ENCODE peak calls at places on chromosomes 2 and 18, in nine cellular contexts. T, R, M, W, C, A, X, H and V are unnamed samples.
A peak's percentile ranks its signal among the peaks of the same experiment; 100 is the strongest.

GRCh38 chr2:154694881-154695280 is 3.6 kb upstream of the KCNJ3 start:
- DNase-seq in T (no peak), R (no peak), M (no peak), W (no peak), C (no peak), A (no peak), X (no peak), H (no peak), V (no peak)

GRCh38 chr18:11997466-11997865 is 16.2 kb downstream of the IMPA2 start:
- DNase-seq in T (no peak), R (no peak), M (no peak), W (no peak), C (no peak), A (no peak), X (no peak), H (no peak), V (no peak)

GRCh38 chr2:218017211-218018053 is 14.6 kb upstream of the TNS1 start:
- DNase-seq in T (no peak), R (no peak), M (no peak), W (no peak), C (peak; percentile 57), A (no peak), X (no peak), H (no peak), V (no peak)

GRCh38 chr2:62467475-62468321 is 38.3 kb downstream of the TMEM17 start:
- DNase-seq in T (no peak), R (peak; percentile 88), M (no peak), W (no peak), C (peak; percentile 84), A (no peak), X (no peak), H (no peak), V (no peak)

GRCh38 chr2:69943000-69943840 is 18.2 kb downstream of the ASPRV1 start:
- DNase-seq in T (no peak), R (no peak), M (no peak), W (no peak), C (no peak), A (no peak), X (no peak), H (no peak), V (no peak)

GRCh38 chr2:127526142-127526939 is at the start of gene IWS1:
- DNase-seq in T (peak; percentile 79), R (peak; percentile 96), M (peak; percentile 98), W (peak; percentile 89), C (peak; percentile 95), A (peak; percentile 89), X (peak; percentile 79), H (peak; percentile 93), V (peak; percentile 86)

GRCh38 chr2:186976329-186976728 is 127.4 kb upstream of the ZSWIM2 start:
- DNase-seq in T (no peak), R (no peak), M (no peak), W (no peak), C (no peak), A (no peak), X (no peak), H (no peak), V (no peak)

GRCh38 chr2:206154197-206154596 is 5.0 kb downstream of the NDUFS1 start:
- DNase-seq in T (no peak), R (peak; percentile 22), M (no peak), W (no peak), C (peak; percentile 23), A (no peak), X (no peak), H (no peak), V (no peak)

GRCh38 chr2:47422560-47422959 is 19.6 kb downstream of the MSH2 start:
- DNase-seq in T (no peak), R (peak; percentile 43), M (peak; percentile 13), W (no peak), C (peak; percentile 51), A (no peak), X (no peak), H (no peak), V (no peak)

GRCh38 chr18:13222371-13223281 is 4.1 kb downstream of the LDLRAD4 start:
- DNase-seq in T (no peak), R (peak; percentile 37), M (no peak), W (no peak), C (no peak), A (no peak), X (no peak), H (no peak), V (peak; percentile 64)

GRCh38 chr18:34342960-34343359 is 118.2 kb upstream of the NOL4 start:
- DNase-seq in T (no peak), R (no peak), M (peak; percentile 63), W (no peak), C (no peak), A (no peak), X (no peak), H (peak; percentile 80), V (no peak)

GRCh38 chr2:162968306-162968705 is 129.7 kb upstream of the KCNH7 start:
- DNase-seq in T (no peak), R (no peak), M (no peak), W (no peak), C (no peak), A (no peak), X (no peak), H (no peak), V (no peak)

GRCh38 chr2:172516299-172516698 is 39.6 kb upstream of the PDK1 start:
- DNase-seq in T (no peak), R (peak; percentile 91), M (no peak), W (peak; percentile 28), C (peak; percentile 63), A (no peak), X (no peak), H (peak; percentile 7), V (no peak)

GRCh38 chr2:63192169-63192888 is 141.7 kb downstream of the OTX1 start:
- DNase-seq in T (no peak), R (no peak), M (no peak), W (no peak), C (no peak), A (no peak), X (no peak), H (peak; percentile 26), V (no peak)

GRCh38 chr18:74226156-74226555 is 65.6 kb downstream of the CYB5A start:
- DNase-seq in T (no peak), R (no peak), M (no peak), W (no peak), C (no peak), A (no peak), X (no peak), H (no peak), V (no peak)

GRCh38 chr2:106192752-106193490 is 1.2 kb downstream of the UXS1 start:
- DNase-seq in T (peak; percentile 26), R (peak; percentile 92), M (peak; percentile 68), W (peak; percentile 45), C (peak; percentile 90), A (no peak), X (no peak), H (peak; percentile 78), V (no peak)

GRCh38 chr2:96241901-96242611 is 23.7 kb downstream of the TMEM127 start:
- DNase-seq in T (no peak), R (peak; percentile 51), M (peak; percentile 76), W (no peak), C (no peak), A (peak; percentile 12), X (no peak), H (peak; percentile 92), V (no peak)

GRCh38 chr2:10407841-10408648 is 40.1 kb downstream of the ODC1 start:
- DNase-seq in T (peak; percentile 28), R (peak; percentile 81), M (peak; percentile 43), W (peak; percentile 53), C (peak; percentile 52), A (peak; percentile 13), X (no peak), H (peak; percentile 99), V (no peak)

GRCh38 chr2:101361519-101361918 is 25.8 kb downstream of the CREG2 start:
- DNase-seq in T (no peak), R (no peak), M (no peak), W (no peak), C (peak; percentile 29), A (no peak), X (no peak), H (no peak), V (no peak)

GRCh38 chr2:201798252-201798918 is 8.0 kb upstream of the CDK15 start:
- DNase-seq in T (no peak), R (peak; percentile 81), M (peak; percentile 42), W (peak; percentile 83), C (peak; percentile 95), A (no peak), X (no peak), H (peak; percentile 66), V (no peak)

GRCh38 chr18:26405190-26405781 is 143.1 kb downstream of the KCTD1 start:
- DNase-seq in T (no peak), R (peak; percentile 37), M (peak; percentile 46), W (peak; percentile 22), C (peak; percentile 31), A (no peak), X (no peak), H (peak; percentile 12), V (no peak)